ENCODE peak calls at places on chromosomes 16 and 17, in ten cellular contexts. One of them, this sample, is unnamed.

GRCh38 chr17:45706033-45706432 is 78.1 kb upstream of the CRHR1 start:
- DNase-seq in brain microvascular endothelial cell: no peak
- DNase-seq in IMR-90: no peak
- DNase-seq in AG10803: no peak
- DNase-seq in dorsolateral prefrontal cortex: no peak
- DNase-seq in thoracic aorta: no peak
- DNase-seq in tibial nerve: no peak
- DNase-seq in retinal pigment epithelial cell: no peak
- DNase-seq in GM12865: no peak
- DNase-seq in AG04450: no peak
- DNase-seq in this sample: no peak

GRCh38 chr17:76087531-76087930 is 8.5 kb downstream of the ZACN start:
- DNase-seq in brain microvascular endothelial cell: no peak
- DNase-seq in IMR-90: no peak
- DNase-seq in AG10803: no peak
- DNase-seq in dorsolateral prefrontal cortex: no peak
- DNase-seq in thoracic aorta: no peak
- DNase-seq in tibial nerve: no peak
- DNase-seq in retinal pigment epithelial cell: no peak
- DNase-seq in GM12865: no peak
- DNase-seq in AG04450: no peak
- DNase-seq in this sample: no peak

GRCh38 chr16:14667347-14668266 is 26.5 kb downstream of the PLA2G10 start:
- DNase-seq in brain microvascular endothelial cell: no peak
- DNase-seq in IMR-90: no peak
- DNase-seq in AG10803: no peak
- DNase-seq in dorsolateral prefrontal cortex: no peak
- DNase-seq in thoracic aorta: no peak
- DNase-seq in tibial nerve: no peak
- DNase-seq in retinal pigment epithelial cell: no peak
- DNase-seq in GM12865: no peak
- DNase-seq in AG04450: no peak
- DNase-seq in this sample: no peak

GRCh38 chr16:83713597-83713996 is 94.2 kb upstream of the HSBP1 start:
- DNase-seq in brain microvascular endothelial cell: no peak
- DNase-seq in IMR-90: no peak
- DNase-seq in AG10803: no peak
- DNase-seq in dorsolateral prefrontal cortex: no peak
- DNase-seq in thoracic aorta: no peak
- DNase-seq in tibial nerve: no peak
- DNase-seq in retinal pigment epithelial cell: no peak
- DNase-seq in GM12865: no peak
- DNase-seq in AG04450: no peak
- DNase-seq in this sample: no peak

GRCh38 chr16:68636064-68636551 is 9.0 kb upstream of the CDH3 start:
- DNase-seq in brain microvascular endothelial cell: no peak
- DNase-seq in IMR-90: no peak
- DNase-seq in AG10803: no peak
- DNase-seq in dorsolateral prefrontal cortex: no peak
- DNase-seq in thoracic aorta: no peak
- DNase-seq in tibial nerve: no peak
- DNase-seq in retinal pigment epithelial cell: no peak
- DNase-seq in GM12865: no peak
- DNase-seq in AG04450: no peak
- DNase-seq in this sample: no peak

GRCh38 chr16:57987441-57988177 is 12.9 kb downstream of the ZNF319 start:
- DNase-seq in brain microvascular endothelial cell: no peak
- DNase-seq in IMR-90: no peak
- DNase-seq in AG10803: no peak
- DNase-seq in dorsolateral prefrontal cortex: no peak
- DNase-seq in thoracic aorta: no peak
- DNase-seq in tibial nerve: no peak
- DNase-seq in retinal pigment epithelial cell: no peak
- DNase-seq in GM12865: no peak
- DNase-seq in AG04450: no peak
- DNase-seq in this sample: no peak

GRCh38 chr17:76726231-76726765 is at the start of gene JMJD6:
- DNase-seq in brain microvascular endothelial cell: peak
- DNase-seq in IMR-90: peak
- DNase-seq in AG10803: peak
- DNase-seq in dorsolateral prefrontal cortex: no peak
- DNase-seq in thoracic aorta: peak
- DNase-seq in tibial nerve: peak
- DNase-seq in retinal pigment epithelial cell: peak
- DNase-seq in GM12865: peak
- DNase-seq in AG04450: peak
- DNase-seq in this sample: peak

GRCh38 chr16:86824751-86825310 is 246.5 kb downstream of the FOXL1 start:
- DNase-seq in brain microvascular endothelial cell: peak
- DNase-seq in IMR-90: peak
- DNase-seq in AG10803: no peak
- DNase-seq in dorsolateral prefrontal cortex: no peak
- DNase-seq in thoracic aorta: no peak
- DNase-seq in tibial nerve: no peak
- DNase-seq in retinal pigment epithelial cell: peak
- DNase-seq in GM12865: no peak
- DNase-seq in AG04450: no peak
- DNase-seq in this sample: no peak

GRCh38 chr16:84677849-84678248 is 22.0 kb upstream of the USP10 start:
- DNase-seq in brain microvascular endothelial cell: no peak
- DNase-seq in IMR-90: no peak
- DNase-seq in AG10803: no peak
- DNase-seq in dorsolateral prefrontal cortex: no peak
- DNase-seq in thoracic aorta: no peak
- DNase-seq in tibial nerve: no peak
- DNase-seq in retinal pigment epithelial cell: no peak
- DNase-seq in GM12865: no peak
- DNase-seq in AG04450: no peak
- DNase-seq in this sample: no peak

GRCh38 chr17:82106697-82107305 is 8.8 kb upstream of the FASN start:
- DNase-seq in brain microvascular endothelial cell: no peak
- DNase-seq in IMR-90: no peak
- DNase-seq in AG10803: no peak
- DNase-seq in dorsolateral prefrontal cortex: no peak
- DNase-seq in thoracic aorta: no peak
- DNase-seq in tibial nerve: no peak
- DNase-seq in retinal pigment epithelial cell: no peak
- DNase-seq in GM12865: no peak
- DNase-seq in AG04450: no peak
- DNase-seq in this sample: no peak

GRCh38 chr17:82103588-82104451 is 5.8 kb upstream of the FASN start:
- DNase-seq in brain microvascular endothelial cell: no peak
- DNase-seq in IMR-90: no peak
- DNase-seq in AG10803: no peak
- DNase-seq in dorsolateral prefrontal cortex: no peak
- DNase-seq in thoracic aorta: no peak
- DNase-seq in tibial nerve: peak
- DNase-seq in retinal pigment epithelial cell: no peak
- DNase-seq in GM12865: no peak
- DNase-seq in AG04450: no peak
- DNase-seq in this sample: no peak

GRCh38 chr17:82105417-82105881 is 7.4 kb upstream of the FASN start:
- DNase-seq in brain microvascular endothelial cell: no peak
- DNase-seq in IMR-90: no peak
- DNase-seq in AG10803: no peak
- DNase-seq in dorsolateral prefrontal cortex: no peak
- DNase-seq in thoracic aorta: no peak
- DNase-seq in tibial nerve: no peak
- DNase-seq in retinal pigment epithelial cell: no peak
- DNase-seq in GM12865: no peak
- DNase-seq in AG04450: no peak
- DNase-seq in this sample: no peak

GRCh38 chr17:82105882-82106696 is 8.1 kb upstream of the FASN start:
- DNase-seq in brain microvascular endothelial cell: peak
- DNase-seq in IMR-90: peak
- DNase-seq in AG10803: peak
- DNase-seq in dorsolateral prefrontal cortex: no peak
- DNase-seq in thoracic aorta: no peak
- DNase-seq in tibial nerve: no peak
- DNase-seq in retinal pigment epithelial cell: no peak
- DNase-seq in GM12865: peak
- DNase-seq in AG04450: no peak
- DNase-seq in this sample: no peak

GRCh38 chr17:82104797-82105416 is 6.9 kb upstream of the FASN start:
- DNase-seq in brain microvascular endothelial cell: no peak
- DNase-seq in IMR-90: no peak
- DNase-seq in AG10803: no peak
- DNase-seq in dorsolateral prefrontal cortex: no peak
- DNase-seq in thoracic aorta: no peak
- DNase-seq in tibial nerve: no peak
- DNase-seq in retinal pigment epithelial cell: no peak
- DNase-seq in GM12865: no peak
- DNase-seq in AG04450: no peak
- DNase-seq in this sample: no peak
- H3K4me3 ChIP-seq in brain microvascular endothelial cell: no peak
- H3K4me3 ChIP-seq in IMR-90: no peak
- H3K4me3 ChIP-seq in AG10803: no peak
- H3K4me3 ChIP-seq in dorsolateral prefrontal cortex: no peak
- H3K4me3 ChIP-seq in thoracic aorta: no peak
- H3K4me3 ChIP-seq in tibial nerve: no peak
- H3K4me3 ChIP-seq in retinal pigment epithelial cell: no peak
- H3K4me3 ChIP-seq in GM12865: peak
- H3K4me3 ChIP-seq in AG04450: no peak
- H3K4me3 ChIP-seq in this sample: no peak

GRCh38 chr17:82449136-82449882 is 1.2 kb downstream of the CYBC1 start:
- DNase-seq in brain microvascular endothelial cell: no peak
- DNase-seq in IMR-90: no peak
- DNase-seq in AG10803: no peak
- DNase-seq in dorsolateral prefrontal cortex: no peak
- DNase-seq in thoracic aorta: no peak
- DNase-seq in tibial nerve: no peak
- DNase-seq in retinal pigment epithelial cell: no peak
- DNase-seq in GM12865: peak
- DNase-seq in AG04450: no peak
- DNase-seq in this sample: no peak

GRCh38 chr17:82449883-82450356 is 632 bp downstream of the CYBC1 start:
- DNase-seq in brain microvascular endothelial cell: no peak
- DNase-seq in IMR-90: no peak
- DNase-seq in AG10803: no peak
- DNase-seq in dorsolateral prefrontal cortex: no peak
- DNase-seq in thoracic aorta: no peak
- DNase-seq in tibial nerve: no peak
- DNase-seq in retinal pigment epithelial cell: no peak
- DNase-seq in GM12865: no peak
- DNase-seq in AG04450: no peak
- DNase-seq in this sample: no peak

GRCh38 chr17:82446649-82447048 is 3.9 kb downstream of the CYBC1 start:
- DNase-seq in brain microvascular endothelial cell: no peak
- DNase-seq in IMR-90: no peak
- DNase-seq in AG10803: no peak
- DNase-seq in dorsolateral prefrontal cortex: no peak
- DNase-seq in thoracic aorta: no peak
- DNase-seq in tibial nerve: no peak
- DNase-seq in retinal pigment epithelial cell: no peak
- DNase-seq in GM12865: no peak
- DNase-seq in AG04450: no peak
- DNase-seq in this sample: no peak

GRCh38 chr17:82452162-82452561 is 1.6 kb upstream of the CYBC1 start:
- DNase-seq in brain microvascular endothelial cell: no peak
- DNase-seq in IMR-90: no peak
- DNase-seq in AG10803: no peak
- DNase-seq in dorsolateral prefrontal cortex: no peak
- DNase-seq in thoracic aorta: no peak
- DNase-seq in tibial nerve: no peak
- DNase-seq in retinal pigment epithelial cell: no peak
- DNase-seq in GM12865: no peak
- DNase-seq in AG04450: no peak
- DNase-seq in this sample: no peak

GRCh38 chr17:82450357-82451106 is at the start of gene CYBC1:
- DNase-seq in brain microvascular endothelial cell: peak
- DNase-seq in IMR-90: peak
- DNase-seq in AG10803: peak
- DNase-seq in dorsolateral prefrontal cortex: peak
- DNase-seq in thoracic aorta: peak
- DNase-seq in tibial nerve: peak
- DNase-seq in retinal pigment epithelial cell: peak
- DNase-seq in GM12865: peak
- DNase-seq in AG04450: peak
- DNase-seq in this sample: peak
- TF ChIP-seq CTCF in brain microvascular endothelial cell: no peak
- TF ChIP-seq CTCF in IMR-90: no peak
- TF ChIP-seq CTCF in AG10803: no peak
- TF ChIP-seq CTCF in dorsolateral prefrontal cortex: no peak
- TF ChIP-seq CTCF in thoracic aorta: no peak
- TF ChIP-seq CTCF in tibial nerve: peak
- TF ChIP-seq CTCF in retinal pigment epithelial cell: no peak
- TF ChIP-seq CTCF in GM12865: no peak
- TF ChIP-seq CTCF in AG04450: no peak
- TF ChIP-seq CTCF in this sample: no peak

GRCh38 chr16:73064227-73064995 is 16.5 kb upstream of the ZFHX3 start:
- DNase-seq in brain microvascular endothelial cell: peak
- DNase-seq in IMR-90: peak
- DNase-seq in AG10803: peak
- DNase-seq in dorsolateral prefrontal cortex: no peak
- DNase-seq in thoracic aorta: no peak
- DNase-seq in tibial nerve: no peak
- DNase-seq in retinal pigment epithelial cell: no peak
- DNase-seq in GM12865: no peak
- DNase-seq in AG04450: no peak
- DNase-seq in this sample: peak

GRCh38 chr16:73060948-73061495 is 13.1 kb upstream of the ZFHX3 start:
- DNase-seq in brain microvascular endothelial cell: no peak
- DNase-seq in IMR-90: no peak
- DNase-seq in AG10803: no peak
- DNase-seq in dorsolateral prefrontal cortex: no peak
- DNase-seq in thoracic aorta: no peak
- DNase-seq in tibial nerve: no peak
- DNase-seq in retinal pigment epithelial cell: no peak
- DNase-seq in GM12865: no peak
- DNase-seq in AG04450: no peak
- DNase-seq in this sample: no peak

GRCh38 chr16:73063284-73063733 is 15.4 kb upstream of the ZFHX3 start:
- DNase-seq in brain microvascular endothelial cell: no peak
- DNase-seq in IMR-90: no peak
- DNase-seq in AG10803: no peak
- DNase-seq in dorsolateral prefrontal cortex: no peak
- DNase-seq in thoracic aorta: no peak
- DNase-seq in tibial nerve: no peak
- DNase-seq in retinal pigment epithelial cell: no peak
- DNase-seq in GM12865: no peak
- DNase-seq in AG04450: no peak
- DNase-seq in this sample: no peak

GRCh38 chr16:73063854-73064226 is 15.9 kb upstream of the ZFHX3 start:
- DNase-seq in brain microvascular endothelial cell: no peak
- DNase-seq in IMR-90: no peak
- DNase-seq in AG10803: no peak
- DNase-seq in dorsolateral prefrontal cortex: no peak
- DNase-seq in thoracic aorta: no peak
- DNase-seq in tibial nerve: no peak
- DNase-seq in retinal pigment epithelial cell: no peak
- DNase-seq in GM12865: no peak
- DNase-seq in AG04450: no peak
- DNase-seq in this sample: no peak

GRCh38 chr16:73062640-73063283 is 14.8 kb upstream of the ZFHX3 start:
- DNase-seq in brain microvascular endothelial cell: no peak
- DNase-seq in IMR-90: no peak
- DNase-seq in AG10803: no peak
- DNase-seq in dorsolateral prefrontal cortex: no peak
- DNase-seq in thoracic aorta: no peak
- DNase-seq in tibial nerve: no peak
- DNase-seq in retinal pigment epithelial cell: no peak
- DNase-seq in GM12865: no peak
- DNase-seq in AG04450: no peak
- DNase-seq in this sample: no peak
- H3K4me3 ChIP-seq in brain microvascular endothelial cell: peak
- H3K4me3 ChIP-seq in IMR-90: no peak
- H3K4me3 ChIP-seq in AG10803: peak
- H3K4me3 ChIP-seq in dorsolateral prefrontal cortex: peak
- H3K4me3 ChIP-seq in thoracic aorta: peak
- H3K4me3 ChIP-seq in tibial nerve: no peak
- H3K4me3 ChIP-seq in retinal pigment epithelial cell: peak
- H3K4me3 ChIP-seq in GM12865: no peak
- H3K4me3 ChIP-seq in AG04450: peak
- H3K4me3 ChIP-seq in this sample: no peak

GRCh38 chr17:82595893-82596292 is 52.4 kb downstream of the WDR45B start:
- DNase-seq in brain microvascular endothelial cell: no peak
- DNase-seq in IMR-90: no peak
- DNase-seq in AG10803: no peak
- DNase-seq in dorsolateral prefrontal cortex: no peak
- DNase-seq in thoracic aorta: no peak
- DNase-seq in tibial nerve: no peak
- DNase-seq in retinal pigment epithelial cell: no peak
- DNase-seq in GM12865: no peak
- DNase-seq in AG04450: no peak
- DNase-seq in this sample: no peak
- TF ChIP-seq CTCF in brain microvascular endothelial cell: no peak
- TF ChIP-seq CTCF in IMR-90: no peak
- TF ChIP-seq CTCF in AG10803: no peak
- TF ChIP-seq CTCF in dorsolateral prefrontal cortex: no peak
- TF ChIP-seq CTCF in thoracic aorta: no peak
- TF ChIP-seq CTCF in tibial nerve: no peak
- TF ChIP-seq CTCF in retinal pigment epithelial cell: no peak
- TF ChIP-seq CTCF in GM12865: no peak
- TF ChIP-seq CTCF in AG04450: no peak
- TF ChIP-seq CTCF in this sample: no peak

This sample was measured in AG09309.